ENCODE peak calls at places on chromosome 2, in six cellular contexts. L, A, U, S, Y and C are unnamed samples.

GRCh38 chr2:233414777-233415570 is 60.7 kb downstream of the DGKD start:
- DNase-seq in L (no peak), A (no peak), U (peak; percentile 58), S (no peak), Y (no peak), C (peak; percentile 60)

GRCh38 chr2:16184945-16185660 is 244.8 kb downstream of the MYCN start:
- DNase-seq in L (no peak), A (no peak), U (no peak), S (no peak), Y (no peak), C (no peak)

GRCh38 chr2:239727776-239728600 is 297.2 kb downstream of the NDUFA10 start:
- DNase-seq in L (no peak), A (no peak), U (no peak), S (no peak), Y (no peak), C (peak; percentile 67)

GRCh38 chr2:171102802-171103201 is 57.9 kb downstream of the TLK1 start:
- DNase-seq in L (no peak), A (no peak), U (no peak), S (no peak), Y (peak; percentile 96), C (no peak)

GRCh38 chr2:234469972-234470371 is 26.9 kb downstream of the ARL4C start:
- DNase-seq in L (no peak), A (no peak), U (no peak), S (no peak), Y (no peak), C (no peak)

GRCh38 chr2:208373460-208374089 is 33.0 kb upstream of the PTH2R start:
- DNase-seq in L (no peak), A (no peak), U (no peak), S (peak; percentile 57), Y (peak; percentile 61), C (no peak)

GRCh38 chr2:96604104-96604503 is 34.0 kb downstream of the KANSL3 start:
- DNase-seq in L (no peak), A (no peak), U (no peak), S (no peak), Y (no peak), C (no peak)

GRCh38 chr2:44244135-44244871 is 31.0 kb upstream of the SLC3A1 start:
- DNase-seq in L (peak; percentile 20), A (peak; percentile 34), U (peak; percentile 40), S (peak; percentile 82), Y (peak; percentile 68), C (peak; percentile 53)